ENCODE peak calls at places on chromosomes 16 and 17, in seven cellular contexts. K is right lobe of liver, F is neuronal stem cell, N is thoracic aorta, S is sigmoid colon, V is body of pancreas, Z is A549. C is an unnamed sample.
A peak's percentile ranks its signal among the peaks of the same experiment; 100 is the strongest.

GRCh38 chr17:823501-823902 is 41.3 kb downstream of the MRM3 start:
- DNase-seq in Z (no peak), N (no peak), S (no peak), F (no peak), V (no peak), K (no peak), C (no peak)

GRCh38 chr17:81026266-81027036 is 8.5 kb upstream of the BAIAP2 start:
- DNase-seq in Z (no peak), N (no peak), K (peak; percentile 62), V (no peak), F (no peak), S (peak; percentile 74), C (no peak)

GRCh38 chr17:65750678-65751077 is 189.2 kb upstream of the AXIN2 start:
- DNase-seq in Z (peak; percentile 91), K (peak; percentile 79), N (no peak), V (peak; percentile 89), F (no peak), S (peak; percentile 73), C (no peak)

GRCh38 chr16:1108299-1109252 is 12.5 kb upstream of the C1QTNF8 start:
- DNase-seq in S (peak; percentile 92), Z (no peak), N (no peak), F (no peak), V (peak; percentile 91), K (peak; percentile 80), C (no peak)

GRCh38 chr17:36972905-36973304 is 24.2 kb downstream of the AATF start:
- DNase-seq in S (no peak), V (no peak), Z (no peak), N (no peak), K (no peak), F (no peak), C (no peak)

GRCh38 chr16:57732011-57732410 is 3.6 kb upstream of the KATNB1 start:
- DNase-seq in K (no peak), S (no peak), N (no peak), Z (no peak), F (no peak), V (no peak), C (no peak)

GRCh38 chr17:1737531-1738291 is 5.0 kb upstream of the SERPINF2 start:
- DNase-seq in N (no peak), F (no peak), Z (no peak), K (no peak), S (no peak), V (no peak), C (no peak)

GRCh38 chr16:87635541-87636049 is 33.3 kb downstream of the JPH3 start:
- DNase-seq in N (no peak), F (peak; percentile 32), K (peak; percentile 65), Z (peak; percentile 69), S (peak; percentile 77), V (peak; percentile 64), C (peak; percentile 5)

GRCh38 chr16:79393121-79393520 is 207.4 kb downstream of the MAF start:
- DNase-seq in V (no peak), K (no peak), N (no peak), F (no peak), Z (no peak), S (no peak), C (no peak)

GRCh38 chr16:22317625-22318024 is 20.4 kb downstream of the POLR3E start:
- DNase-seq in F (no peak), Z (no peak), S (no peak), K (no peak), N (no peak), V (no peak), C (no peak)

GRCh38 chr17:29197516-29198272 is 17.5 kb upstream of the MYO18A start:
- DNase-seq in N (no peak), F (no peak), Z (no peak), V (no peak), K (no peak), S (no peak), C (no peak)

GRCh38 chr16:64094992-64095579 is 1026.8 kb downstream of the CDH11 start:
- DNase-seq in N (no peak), V (no peak), K (no peak), S (no peak), Z (no peak), F (no peak), C (no peak)

DNA sequence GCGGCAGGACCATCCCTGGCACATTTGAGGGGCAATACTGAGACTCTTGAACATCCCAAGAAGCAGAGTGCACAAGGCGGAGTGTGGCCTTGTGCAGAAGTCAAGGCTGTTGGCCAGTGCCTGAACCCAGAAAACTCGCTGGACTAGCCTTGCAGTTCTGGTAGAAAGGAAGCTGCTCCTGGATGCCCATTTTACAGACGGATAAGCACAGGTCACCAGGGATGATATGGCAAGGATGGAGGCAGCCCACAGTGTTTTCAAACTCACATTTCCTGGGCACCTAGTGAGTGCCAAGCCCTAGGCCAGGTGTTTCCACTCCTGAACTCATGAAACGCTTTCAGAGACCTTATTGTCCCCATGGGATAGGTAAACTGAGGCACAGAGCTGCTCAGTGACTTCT is 1.7 kb upstream of the MAP2K3 start:
- DNase-seq in S (no peak), N (no peak), V (no peak), Z (no peak), F (no peak), K (no peak), C (no peak)
- H3K27ac ChIP-seq in S (peak overlapping the region; percentile 98), N (peak overlapping the region; percentile 96), V (no peak overlapping the region), Z (no peak overlapping the region), F (no peak overlapping the region), K (no peak overlapping the region), C (peak overlapping the region; percentile 86)

DNA sequence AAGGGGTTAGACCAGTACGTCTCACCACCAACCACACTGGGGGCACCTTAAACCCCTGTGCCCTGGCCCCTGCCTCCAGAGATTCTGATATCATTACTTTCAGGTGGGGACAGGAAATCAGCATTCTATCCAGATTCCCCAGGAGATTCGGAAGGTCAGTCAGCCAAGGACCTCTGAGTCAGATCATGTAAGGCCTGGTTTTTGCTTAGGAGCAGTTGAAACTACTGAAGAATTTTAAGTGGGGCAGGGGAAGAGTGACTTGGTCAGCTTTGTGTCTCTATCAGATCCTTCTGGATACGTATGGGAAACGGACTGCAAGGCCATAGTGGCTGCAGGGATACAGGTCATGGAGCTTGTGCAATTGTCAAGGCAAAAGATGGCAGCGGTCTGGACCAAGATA is 9.0 kb downstream of the EMP2 start:
- DNase-seq in F (no peak), K (no peak), Z (no peak), V (no peak), N (no peak), S (no peak), C (no peak)
- H3K27ac ChIP-seq in F (no peak overlapping the region), K (no peak overlapping the region), Z (no peak overlapping the region), V (no peak overlapping the region), N (peak overlapping the region; percentile 76), S (no peak overlapping the region), C (no peak overlapping the region)

DNA sequence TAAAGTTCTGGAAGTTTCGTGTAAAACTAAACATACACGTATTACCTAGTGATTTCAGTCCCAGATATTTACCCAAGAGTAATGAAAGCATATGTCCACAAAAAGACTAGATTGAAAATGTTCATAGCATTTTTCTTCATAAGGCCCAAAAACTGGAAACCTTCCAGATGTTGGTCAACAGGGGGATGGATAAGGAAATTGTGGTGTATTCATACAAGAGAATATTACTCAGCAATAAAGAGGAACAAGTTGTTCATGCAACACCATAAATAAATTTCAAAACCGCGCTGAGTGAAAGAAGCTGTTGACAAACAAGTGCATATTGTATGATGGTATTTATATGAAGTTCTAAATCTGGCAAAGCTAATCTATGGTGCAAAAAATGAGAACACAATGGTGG is 54.1 kb upstream of the NFAT5 start:
- DNase-seq in N (no peak), K (no peak), S (no peak), F (no peak), Z (no peak), V (no peak), C (no peak)
- H3K27ac ChIP-seq in N (no peak overlapping the region), K (no peak overlapping the region), S (no peak overlapping the region), F (no peak overlapping the region), Z (no peak overlapping the region), V (no peak overlapping the region), C (no peak overlapping the region)

GRCh38 chr17:4204190-4204589 is 59.6 kb downstream of the ANKFY1 start:
- DNase-seq in Z (no peak), F (no peak), K (no peak), V (no peak), S (no peak), N (no peak), C (no peak)
- H3K27ac ChIP-seq in Z (no peak overlapping the region), F (no peak overlapping the region), K (no peak overlapping the region), V (peak overlapping the region; percentile 30), S (peak overlapping the region; percentile 89), N (peak overlapping the region; percentile 85), C (peak overlapping the region; percentile 86)

GRCh38 chr16:3880623-3881498 is at the start of gene CREBBP:
- DNase-seq in Z (peak; percentile 90), N (peak; percentile 28), K (peak; percentile 90), S (peak; percentile 92), F (peak; percentile 92), V (peak; percentile 92), C (peak; percentile 56)

GRCh38 chr16:3882531-3882930 is 2.0 kb upstream of the CREBBP start:
- DNase-seq in K (no peak), N (no peak), S (no peak), F (no peak), V (no peak), Z (no peak), C (no peak)

GRCh38 chr16:3879258-3879886 is 1.1 kb downstream of the CREBBP start:
- DNase-seq in N (no peak), F (no peak), K (peak; percentile 62), V (peak; percentile 40), Z (no peak), S (peak; percentile 69), C (no peak)

GRCh38 chr16:3879887-3880564 is 487 bp downstream of the CREBBP start:
- DNase-seq in F (no peak), S (peak; percentile 89), V (peak; percentile 85), Z (peak; percentile 49), K (peak; percentile 86), N (no peak), C (no peak)

DNA sequence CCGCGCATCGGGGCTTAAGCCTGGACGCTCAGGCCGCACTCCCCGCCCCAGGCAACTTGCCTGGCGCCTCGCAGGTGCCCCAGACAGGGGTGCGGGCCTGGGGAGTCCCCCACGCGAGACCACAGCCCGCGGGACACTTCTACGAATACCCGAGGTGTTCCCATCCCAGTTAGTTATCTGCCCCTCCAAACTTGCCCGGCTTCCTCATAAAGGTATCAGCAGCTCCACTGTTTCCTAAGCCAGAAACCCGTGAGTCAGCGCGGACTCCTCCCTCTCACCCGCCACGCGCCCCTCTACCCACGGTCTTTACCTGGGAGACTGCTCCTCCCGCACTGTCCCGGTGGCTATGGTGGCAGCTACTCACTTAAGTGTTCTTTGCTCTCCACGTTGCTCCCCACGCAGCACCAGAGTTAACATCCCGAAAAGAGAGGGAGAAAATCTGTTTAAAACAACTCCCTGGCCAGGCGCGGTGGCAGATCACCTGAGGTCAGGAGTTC is 1.0 kb upstream of the CREBBP start:
- DNase-seq in K (no peak), V (peak; percentile 19), S (no peak), Z (no peak), N (no peak), F (no peak), C (no peak)
- H3K27ac ChIP-seq in K (no peak overlapping the region), V (no peak overlapping the region), S (no peak overlapping the region), Z (peak overlapping the region; percentile 94), N (no peak overlapping the region), F (no peak overlapping the region), C (peak overlapping the region; percentile 99)

C was measured in esophagus squamous epithelium.